ENCODE peak calls at places on chromosomes 1 and 21, in five cellular contexts. One of them, this sample, is unnamed.

GRCh38 chr1:191870490-191870889 is 287.8 kb upstream of the RGS18 start:
- DNase-seq in CD8-positive, alpha-beta T cell: no peak
- DNase-seq in esophagus squamous epithelium: no peak
- DNase-seq in stomach: no peak
- DNase-seq in tibial nerve: no peak
- DNase-seq in this sample: no peak

GRCh38 chr1:109256085-109256484 is 6.7 kb downstream of the CELSR2 start:
- DNase-seq in esophagus squamous epithelium: no peak
- DNase-seq in stomach: no peak
- DNase-seq in CD8-positive, alpha-beta T cell: no peak
- DNase-seq in tibial nerve: no peak
- DNase-seq in this sample: no peak

GRCh38 chr1:71080178-71080781 is 555 bp downstream of the ZRANB2 start:
- DNase-seq in stomach: no peak
- DNase-seq in esophagus squamous epithelium: no peak
- DNase-seq in tibial nerve: no peak
- DNase-seq in CD8-positive, alpha-beta T cell: no peak
- DNase-seq in this sample: no peak

GRCh38 chr1:17485280-17485679 is 45.8 kb upstream of the RCC2 start:
- DNase-seq in esophagus squamous epithelium: no peak
- DNase-seq in tibial nerve: no peak
- DNase-seq in CD8-positive, alpha-beta T cell: no peak
- DNase-seq in stomach: peak; percentile 27
- DNase-seq in this sample: no peak

GRCh38 chr1:77370588-77371306 is 88.9 kb downstream of the AK5 start:
- DNase-seq in esophagus squamous epithelium: no peak
- DNase-seq in stomach: no peak
- DNase-seq in tibial nerve: no peak
- DNase-seq in CD8-positive, alpha-beta T cell: no peak
- DNase-seq in this sample: no peak

GRCh38 chr1:213858581-213858980 is 129.2 kb upstream of the PROX1 start:
- DNase-seq in CD8-positive, alpha-beta T cell: no peak
- DNase-seq in tibial nerve: no peak
- DNase-seq in esophagus squamous epithelium: no peak
- DNase-seq in stomach: no peak
- DNase-seq in this sample: no peak

GRCh38 chr1:111145542-111145941 is 5.5 kb downstream of the CEPT1 start:
- DNase-seq in esophagus squamous epithelium: no peak
- DNase-seq in tibial nerve: no peak
- DNase-seq in CD8-positive, alpha-beta T cell: no peak
- DNase-seq in stomach: no peak
- DNase-seq in this sample: no peak

GRCh38 chr1:210236840-210237409 is 4.3 kb downstream of the SERTAD4 start:
- DNase-seq in CD8-positive, alpha-beta T cell: no peak
- DNase-seq in tibial nerve: peak; percentile 57
- DNase-seq in stomach: no peak
- DNase-seq in esophagus squamous epithelium: no peak
- DNase-seq in this sample: peak; percentile 86

GRCh38 chr21:38476385-38476784 is 21.9 kb downstream of the ERG start:
- DNase-seq in esophagus squamous epithelium: no peak
- DNase-seq in CD8-positive, alpha-beta T cell: no peak
- DNase-seq in stomach: no peak
- DNase-seq in tibial nerve: no peak
- DNase-seq in this sample: peak; percentile 43

GRCh38 chr1:101566883-101567538 is 330.2 kb downstream of the S1PR1 start:
- DNase-seq in tibial nerve: no peak
- DNase-seq in CD8-positive, alpha-beta T cell: no peak
- DNase-seq in stomach: no peak
- DNase-seq in esophagus squamous epithelium: no peak
- DNase-seq in this sample: no peak

GRCh38 chr1:207067185-207067584 is 14.1 kb downstream of the PFKFB2 start:
- DNase-seq in tibial nerve: no peak
- DNase-seq in stomach: no peak
- DNase-seq in esophagus squamous epithelium: no peak
- DNase-seq in CD8-positive, alpha-beta T cell: no peak
- DNase-seq in this sample: no peak

GRCh38 chr1:182888736-182889531 is 49.8 kb downstream of the DHX9 start:
- DNase-seq in CD8-positive, alpha-beta T cell: no peak
- DNase-seq in stomach: no peak
- DNase-seq in tibial nerve: no peak
- DNase-seq in esophagus squamous epithelium: no peak
- DNase-seq in this sample: no peak

GRCh38 chr1:246727594-246727993 is 3.4 kb downstream of the SCCPDH start:
- DNase-seq in stomach: no peak
- DNase-seq in tibial nerve: no peak
- DNase-seq in esophagus squamous epithelium: no peak
- DNase-seq in CD8-positive, alpha-beta T cell: no peak
- DNase-seq in this sample: no peak

GRCh38 chr1:198669023-198669698 is 30.3 kb downstream of the PTPRC start:
- DNase-seq in tibial nerve: no peak
- DNase-seq in esophagus squamous epithelium: no peak
- DNase-seq in CD8-positive, alpha-beta T cell: no peak
- DNase-seq in stomach: no peak
- DNase-seq in this sample: no peak

GRCh38 chr1:166089804-166090203 is 77.0 kb downstream of the FAM78B start:
- DNase-seq in stomach: no peak
- DNase-seq in tibial nerve: no peak
- DNase-seq in esophagus squamous epithelium: no peak
- DNase-seq in CD8-positive, alpha-beta T cell: no peak
- DNase-seq in this sample: no peak

GRCh38 chr1:241161188-241161689 is 195.8 kb downstream of the RGS7 start:
- DNase-seq in CD8-positive, alpha-beta T cell: no peak
- DNase-seq in stomach: no peak
- DNase-seq in tibial nerve: no peak
- DNase-seq in esophagus squamous epithelium: no peak
- DNase-seq in this sample: no peak

GRCh38 chr1:109047339-109047738 is 5.4 kb upstream of the WDR47 start:
- DNase-seq in CD8-positive, alpha-beta T cell: no peak
- DNase-seq in esophagus squamous epithelium: no peak
- DNase-seq in tibial nerve: no peak
- DNase-seq in stomach: no peak
- DNase-seq in this sample: no peak

GRCh38 chr1:115717541-115717940 is 51.0 kb downstream of the CASQ2 start:
- DNase-seq in CD8-positive, alpha-beta T cell: no peak
- DNase-seq in esophagus squamous epithelium: no peak
- DNase-seq in stomach: peak; percentile 43
- DNase-seq in tibial nerve: peak; percentile 45
- DNase-seq in this sample: peak; percentile 64

GRCh38 chr1:228555074-228555989 is 68.2 kb downstream of the RNF187 start:
- DNase-seq in esophagus squamous epithelium: no peak
- DNase-seq in tibial nerve: no peak
- DNase-seq in stomach: no peak
- DNase-seq in CD8-positive, alpha-beta T cell: peak; percentile 4
- DNase-seq in this sample: no peak

GRCh38 chr1:170531758-170532657 is at the start of gene GORAB:
- DNase-seq in esophagus squamous epithelium: peak; percentile 52
- DNase-seq in CD8-positive, alpha-beta T cell: peak; percentile 75
- DNase-seq in tibial nerve: peak; percentile 83
- DNase-seq in stomach: peak; percentile 91
- DNase-seq in this sample: peak; percentile 88

GRCh38 chr1:48405940-48406339 is 66.1 kb downstream of the SPATA6 start:
- DNase-seq in esophagus squamous epithelium: no peak
- DNase-seq in stomach: no peak
- DNase-seq in tibial nerve: no peak
- DNase-seq in CD8-positive, alpha-beta T cell: no peak
- DNase-seq in this sample: no peak

GRCh38 chr1:240869071-240869470 is 257.1 kb upstream of the GREM2 start:
- DNase-seq in CD8-positive, alpha-beta T cell: no peak
- DNase-seq in stomach: no peak
- DNase-seq in esophagus squamous epithelium: no peak
- DNase-seq in tibial nerve: no peak
- DNase-seq in this sample: no peak

GRCh38 chr1:97677702-97678101 is 243.1 kb downstream of the DPYD start:
- DNase-seq in stomach: no peak
- DNase-seq in tibial nerve: no peak
- DNase-seq in CD8-positive, alpha-beta T cell: no peak
- DNase-seq in esophagus squamous epithelium: no peak
- DNase-seq in this sample: no peak

GRCh38 chr1:109792056-109792831 is 28.5 kb upstream of the EPS8L3 start:
- DNase-seq in esophagus squamous epithelium: no peak
- DNase-seq in CD8-positive, alpha-beta T cell: no peak
- DNase-seq in stomach: peak; percentile 64
- DNase-seq in tibial nerve: no peak
- DNase-seq in this sample: peak; percentile 77

GRCh38 chr1:210496063-210496462 is 167.4 kb downstream of the HHAT start:
- DNase-seq in CD8-positive, alpha-beta T cell: no peak
- DNase-seq in stomach: no peak
- DNase-seq in esophagus squamous epithelium: no peak
- DNase-seq in tibial nerve: no peak
- DNase-seq in this sample: no peak

GRCh38 chr1:244325056-244325764 is 126.5 kb downstream of the ADSS2 start:
- DNase-seq in stomach: peak; percentile 43
- DNase-seq in tibial nerve: no peak
- DNase-seq in esophagus squamous epithelium: no peak
- DNase-seq in CD8-positive, alpha-beta T cell: no peak
- DNase-seq in this sample: no peak

GRCh38 chr1:214124281-214124805 is 136.6 kb downstream of the PROX1 start:
- DNase-seq in tibial nerve: no peak
- DNase-seq in stomach: no peak
- DNase-seq in esophagus squamous epithelium: no peak
- DNase-seq in CD8-positive, alpha-beta T cell: no peak
- DNase-seq in this sample: no peak

GRCh38 chr1:156076609-156077429 is 5.4 kb downstream of the MEX3A start:
- DNase-seq in tibial nerve: no peak
- DNase-seq in CD8-positive, alpha-beta T cell: no peak
- DNase-seq in stomach: no peak
- DNase-seq in esophagus squamous epithelium: no peak
- DNase-seq in this sample: peak; percentile 69
- H3K27ac ChIP-seq in tibial nerve: no peak overlapping the region
- H3K27ac ChIP-seq in CD8-positive, alpha-beta T cell: no peak overlapping the region
- H3K27ac ChIP-seq in stomach: no peak overlapping the region
- H3K27ac ChIP-seq in esophagus squamous epithelium: no peak overlapping the region
- H3K27ac ChIP-seq in this sample: peak overlapping the region; percentile 53

GRCh38 chr1:2871246-2871815 is 69.8 kb upstream of the TTC34 start:
- DNase-seq in tibial nerve: no peak
- DNase-seq in stomach: no peak
- DNase-seq in CD8-positive, alpha-beta T cell: no peak
- DNase-seq in esophagus squamous epithelium: no peak
- DNase-seq in this sample: no peak
- H3K9me3 ChIP-seq in tibial nerve: no peaks in the 10 kb centered on the region
- H3K9me3 ChIP-seq in stomach: peaks cover 24% of the 10 kb centered on the region
- H3K9me3 ChIP-seq in CD8-positive, alpha-beta T cell: peaks cover 4% of the 10 kb centered on the region
- H3K9me3 ChIP-seq in esophagus squamous epithelium: peaks cover 23% of the 10 kb centered on the region
- H3K9me3 ChIP-seq in this sample: no peaks in the 10 kb centered on the region

GRCh38 chr1:59705849-59706599 is 108.7 kb upstream of the HOOK1 start:
- DNase-seq in esophagus squamous epithelium: no peak
- DNase-seq in tibial nerve: no peak
- DNase-seq in stomach: no peak
- DNase-seq in CD8-positive, alpha-beta T cell: no peak
- DNase-seq in this sample: peak; percentile 68
- H3K27ac ChIP-seq in esophagus squamous epithelium: no peak overlapping the region
- H3K27ac ChIP-seq in tibial nerve: peak overlapping the region; percentile 95
- H3K27ac ChIP-seq in stomach: peak overlapping the region; percentile 55
- H3K27ac ChIP-seq in CD8-positive, alpha-beta T cell: no peak overlapping the region
- H3K27ac ChIP-seq in this sample: peak overlapping the region; percentile 88

GRCh38 chr1:49448200-49448599 is 575.6 kb downstream of the AGBL4 start:
- DNase-seq in tibial nerve: no peak
- DNase-seq in stomach: no peak
- DNase-seq in esophagus squamous epithelium: no peak
- DNase-seq in CD8-positive, alpha-beta T cell: no peak
- DNase-seq in this sample: no peak
- H3K9me3 ChIP-seq in tibial nerve: no peaks in the 10 kb centered on the region
- H3K9me3 ChIP-seq in stomach: no peaks in the 10 kb centered on the region
- H3K9me3 ChIP-seq in esophagus squamous epithelium: peaks cover 5% of the 10 kb centered on the region
- H3K9me3 ChIP-seq in CD8-positive, alpha-beta T cell: no peaks in the 10 kb centered on the region
- H3K9me3 ChIP-seq in this sample: no peaks in the 10 kb centered on the region

GRCh38 chr1:66352783-66353182 is 181.2 kb upstream of the SGIP1 start:
- DNase-seq in tibial nerve: no peak
- DNase-seq in CD8-positive, alpha-beta T cell: no peak
- DNase-seq in esophagus squamous epithelium: no peak
- DNase-seq in stomach: no peak
- DNase-seq in this sample: no peak

GRCh38 chr1:66349277-66349676 is 184.7 kb upstream of the SGIP1 start:
- DNase-seq in CD8-positive, alpha-beta T cell: no peak
- DNase-seq in tibial nerve: no peak
- DNase-seq in stomach: no peak
- DNase-seq in esophagus squamous epithelium: no peak
- DNase-seq in this sample: no peak

GRCh38 chr1:66351474-66351873 is 182.5 kb upstream of the SGIP1 start:
- DNase-seq in CD8-positive, alpha-beta T cell: no peak
- DNase-seq in esophagus squamous epithelium: no peak
- DNase-seq in stomach: no peak
- DNase-seq in tibial nerve: no peak
- DNase-seq in this sample: no peak

GRCh38 chr1:66351913-66352312 is 182.0 kb upstream of the SGIP1 start:
- DNase-seq in stomach: no peak
- DNase-seq in tibial nerve: no peak
- DNase-seq in esophagus squamous epithelium: no peak
- DNase-seq in CD8-positive, alpha-beta T cell: no peak
- DNase-seq in this sample: no peak

DNA sequence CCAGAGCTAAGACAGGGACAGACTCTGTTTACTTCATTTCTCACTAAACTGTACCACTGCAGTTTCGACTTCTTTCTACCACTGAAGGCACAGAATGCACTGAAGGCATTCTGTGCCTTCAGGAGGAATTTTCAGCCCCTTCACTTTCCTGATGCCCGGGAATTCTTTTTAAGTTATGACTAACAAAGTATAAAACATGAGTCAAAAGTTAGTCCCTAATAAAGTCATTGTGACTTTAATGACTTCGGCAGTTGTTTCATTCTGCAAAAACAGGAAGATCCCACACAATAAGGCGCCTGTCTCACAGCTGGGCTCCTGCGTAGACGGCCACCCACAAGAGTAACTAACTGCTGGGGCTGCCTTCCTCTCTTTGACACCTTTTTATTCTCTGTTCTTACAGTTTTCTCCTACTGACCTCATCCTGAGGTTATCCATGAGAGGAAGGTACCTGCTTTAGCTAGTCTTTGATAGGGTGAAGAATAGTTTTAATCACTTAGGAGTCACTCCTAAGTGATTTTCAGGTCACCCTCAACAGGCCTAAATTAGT is 183.9 kb upstream of the SGIP1 start:
- DNase-seq in stomach: peak; percentile 47
- DNase-seq in CD8-positive, alpha-beta T cell: peak; percentile 30
- DNase-seq in tibial nerve: peak; percentile 33
- DNase-seq in esophagus squamous epithelium: no peak
- DNase-seq in this sample: no peak
- H3K27ac ChIP-seq in stomach: peak overlapping the region; percentile 38
- H3K27ac ChIP-seq in CD8-positive, alpha-beta T cell: peak overlapping the region; percentile 33
- H3K27ac ChIP-seq in tibial nerve: peak overlapping the region; percentile 85
- H3K27ac ChIP-seq in esophagus squamous epithelium: peak overlapping the region; percentile 15
- H3K27ac ChIP-seq in this sample: peak overlapping the region; percentile 60

GRCh38 chr21:44492572-44493385 is 37.5 kb downstream of the LRRC3 start:
- DNase-seq in tibial nerve: no peak
- DNase-seq in esophagus squamous epithelium: no peak
- DNase-seq in CD8-positive, alpha-beta T cell: no peak
- DNase-seq in stomach: no peak
- DNase-seq in this sample: no peak
- H3K9me3 ChIP-seq in tibial nerve: no peaks in the 10 kb centered on the region
- H3K9me3 ChIP-seq in esophagus squamous epithelium: peaks cover 26% of the 10 kb centered on the region
- H3K9me3 ChIP-seq in CD8-positive, alpha-beta T cell: peaks cover 7% of the 10 kb centered on the region
- H3K9me3 ChIP-seq in stomach: peaks cover 21% of the 10 kb centered on the region
- H3K9me3 ChIP-seq in this sample: no peaks in the 10 kb centered on the region